ENCODE peak calls at places on chromosomes 12 and 14, in five cellular contexts. J, T, P, N and I are unnamed samples.

GRCh38 chr14:72416892-72417291 is 477.0 kb downstream of the DPF3 start:
- DNase-seq in J (no peak), T (no peak), P (peak; percentile 7), N (peak; percentile 12), I (peak; percentile 34)

GRCh38 chr14:93859957-93860356 is 67.2 kb upstream of the FAM181A start:
- DNase-seq in J (no peak), T (no peak), P (no peak), N (no peak), I (no peak)

GRCh38 chr12:53575502-53576264 is 50.5 kb downstream of the ATF7 start:
- DNase-seq in J (peak; percentile 26), T (no peak), P (no peak), N (no peak), I (no peak)

GRCh38 chr14:71060274-71060673 is 153.0 kb downstream of the PCNX1 start:
- DNase-seq in J (no peak), T (no peak), P (no peak), N (no peak), I (no peak)

GRCh38 chr14:35818346-35819115 is 7.6 kb upstream of the BRMS1L start:
- DNase-seq in J (peak; percentile 6), T (no peak), P (peak; percentile 86), N (no peak), I (no peak)

GRCh38 chr12:130477221-130477620 is 139.5 kb downstream of the PIWIL1 start:
- DNase-seq in J (no peak), T (no peak), P (no peak), N (no peak), I (no peak)

GRCh38 chr12:74365178-74365964 is 172.3 kb upstream of the ATXN7L3B start:
- DNase-seq in J (peak; percentile 35), T (peak; percentile 60), P (peak; percentile 21), N (no peak), I (no peak)

GRCh38 chr12:110966081-110966760 is 45.8 kb upstream of the MYL2 start:
- DNase-seq in J (no peak), T (no peak), P (no peak), N (no peak), I (no peak)

GRCh38 chr14:55730602-55731001 is 150.6 kb downstream of the KTN1 start:
- DNase-seq in J (no peak), T (no peak), P (no peak), N (no peak), I (no peak)

GRCh38 chr12:54411398-54412241 is 7.4 kb downstream of the ITGA5 start:
- DNase-seq in J (peak; percentile 75), T (peak; percentile 67), P (no peak), N (no peak), I (no peak)

GRCh38 chr12:15757553-15758255 is 31.5 kb downstream of the EPS8 start:
- DNase-seq in J (no peak), T (no peak), P (peak; percentile 15), N (no peak), I (peak; percentile 84)

GRCh38 chr14:32336702-32337101 is 7.6 kb downstream of the AKAP6 start:
- DNase-seq in J (peak; percentile 23), T (no peak), P (no peak), N (no peak), I (no peak)

GRCh38 chr12:119334459-119335170 is at the start of gene CCDC60:
- DNase-seq in J (peak; percentile 87), T (peak; percentile 93), P (no peak), N (no peak), I (no peak)

GRCh38 chr14:55537782-55538181 is 42.2 kb upstream of the KTN1 start:
- DNase-seq in J (no peak), T (no peak), P (no peak), N (no peak), I (no peak)

GRCh38 chr14:61429316-61429715 is 107.9 kb downstream of the PRKCH start:
- DNase-seq in J (no peak), T (no peak), P (no peak), N (no peak), I (no peak)

GRCh38 chr12:104596128-104596799 is 139.5 kb downstream of the CHST11 start:
- DNase-seq in J (no peak), T (no peak), P (no peak), N (no peak), I (no peak)

GRCh38 chr14:92558319-92558718 is 44.7 kb downstream of the RIN3 start:
- DNase-seq in J (no peak), T (no peak), P (no peak), N (no peak), I (no peak)

GRCh38 chr12:51972424-51972812 is 20.9 kb downstream of the ACVR1B start:
- DNase-seq in J (no peak), T (no peak), P (no peak), N (no peak), I (no peak)

GRCh38 chr12:118359541-118359915 is 13.2 kb downstream of the TAOK3 start:
- DNase-seq in J (no peak), T (no peak), P (no peak), N (no peak), I (no peak)

GRCh38 chr12:113534555-113534954 is 62.9 kb upstream of the LHX5 start:
- DNase-seq in J (no peak), T (no peak), P (no peak), N (no peak), I (no peak)

GRCh38 chr14:100341301-100342031 is 18.3 kb downstream of the SLC25A47 start:
- DNase-seq in J (no peak), T (no peak), P (no peak), N (peak; percentile 44), I (no peak)

GRCh38 chr14:56570295-56570694 is 9.3 kb upstream of the TMEM260 start:
- DNase-seq in J (no peak), T (no peak), P (no peak), N (no peak), I (no peak)

GRCh38 chr12:71303199-71303598 is 136.4 kb upstream of the LGR5 start:
- DNase-seq in J (no peak), T (no peak), P (no peak), N (no peak), I (peak; percentile 73)

GRCh38 chr12:47832263-47832933 is 12.7 kb upstream of the HDAC7 start:
- DNase-seq in J (no peak), T (no peak), P (no peak), N (no peak), I (no peak)

GRCh38 chr14:37047226-37047625 is 125.2 kb downstream of the SLC25A21 start:
- DNase-seq in J (no peak), T (no peak), P (no peak), N (no peak), I (no peak)

GRCh38 chr12:30191701-30192455 is 408.1 kb upstream of the TMTC1 start:
- DNase-seq in J (no peak), T (no peak), P (no peak), N (no peak), I (no peak)

GRCh38 chr12:105906545-105906944 is 232.2 kb downstream of the NUAK1 start:
- DNase-seq in J (no peak), T (no peak), P (no peak), N (no peak), I (no peak)

GRCh38 chr12:1606021-1606622 is 11.7 kb upstream of the FBXL14 start:
- DNase-seq in J (peak; percentile 69), T (no peak), P (peak; percentile 79), N (peak; percentile 74), I (peak; percentile 72)

GRCh38 chr14:104797112-104798044 is 1.8 kb upstream of the AKT1 start:
- DNase-seq in J (no peak), T (no peak), P (peak; percentile 39), N (no peak), I (no peak)

GRCh38 chr14:104794641-104795467 is 694 bp downstream of the AKT1 start:
- DNase-seq in J (peak; percentile 66), T (no peak), P (no peak), N (no peak), I (no peak)

GRCh38 chr14:104795468-104795780 is at the start of gene AKT1:
- DNase-seq in J (peak; percentile 72), T (no peak), P (no peak), N (no peak), I (no peak)

GRCh38 chr14:104796682-104797081 is 1.1 kb upstream of the AKT1 start:
- DNase-seq in J (no peak), T (no peak), P (no peak), N (no peak), I (no peak)

GRCh38 chr14:104795781-104796681 is 483 bp upstream of the AKT1 start:
- DNase-seq in J (peak; percentile 33), T (no peak), P (peak; percentile 60), N (no peak), I (no peak)
- TF ChIP-seq SRF in J (no peak), T (no peak), P (no peak), N (no peak), I (no peak)

GRCh38 chr12:66714709-66715108 is 35.8 kb upstream of the GRIP1 start:
- DNase-seq in J (no peak), T (no peak), P (no peak), N (no peak), I (no peak)

GRCh38 chr12:66717049-66717448 is 38.2 kb upstream of the GRIP1 start:
- DNase-seq in J (no peak), T (no peak), P (no peak), N (no peak), I (no peak)

GRCh38 chr12:66716522-66716921 is 37.6 kb upstream of the GRIP1 start:
- DNase-seq in J (no peak), T (no peak), P (no peak), N (no peak), I (no peak)

GRCh38 chr12:66709893-66710292 is 31.0 kb upstream of the GRIP1 start:
- DNase-seq in J (no peak), T (no peak), P (no peak), N (no peak), I (no peak)

DNA sequence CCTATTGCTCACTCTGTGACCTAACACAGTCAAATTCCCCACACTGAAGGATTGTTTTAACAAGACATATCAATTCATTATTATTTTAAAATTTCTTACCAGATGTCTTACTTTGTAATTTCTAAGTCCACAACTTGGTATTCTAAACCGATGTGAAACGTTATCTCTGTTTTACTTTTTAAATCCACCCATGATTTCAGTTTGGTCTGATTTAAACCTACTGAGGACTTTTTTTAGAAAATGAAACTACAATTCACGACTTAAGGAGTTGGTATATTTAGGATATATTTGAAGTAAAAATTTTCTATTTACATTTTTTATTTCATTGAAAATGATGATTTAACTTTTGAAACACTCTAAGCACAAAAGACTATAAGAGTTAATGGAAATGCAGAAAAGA is 35.1 kb upstream of the GRIP1 start:
- DNase-seq in J (no peak), T (no peak), P (no peak), N (no peak), I (no peak)
- TF ChIP-seq SRF in J (no peak), T (no peak), P (no peak), N (no peak), I (no peak)

GRCh38 chr12:93813972-93814821 is 137.0 kb downstream of the CRADD start:
- DNase-seq in J (peak; percentile 13), T (no peak), P (peak; percentile 43), N (no peak), I (no peak)
- TF ChIP-seq SRF in J (no peak), T (no peak), P (no peak), N (no peak), I (no peak)

DNA sequence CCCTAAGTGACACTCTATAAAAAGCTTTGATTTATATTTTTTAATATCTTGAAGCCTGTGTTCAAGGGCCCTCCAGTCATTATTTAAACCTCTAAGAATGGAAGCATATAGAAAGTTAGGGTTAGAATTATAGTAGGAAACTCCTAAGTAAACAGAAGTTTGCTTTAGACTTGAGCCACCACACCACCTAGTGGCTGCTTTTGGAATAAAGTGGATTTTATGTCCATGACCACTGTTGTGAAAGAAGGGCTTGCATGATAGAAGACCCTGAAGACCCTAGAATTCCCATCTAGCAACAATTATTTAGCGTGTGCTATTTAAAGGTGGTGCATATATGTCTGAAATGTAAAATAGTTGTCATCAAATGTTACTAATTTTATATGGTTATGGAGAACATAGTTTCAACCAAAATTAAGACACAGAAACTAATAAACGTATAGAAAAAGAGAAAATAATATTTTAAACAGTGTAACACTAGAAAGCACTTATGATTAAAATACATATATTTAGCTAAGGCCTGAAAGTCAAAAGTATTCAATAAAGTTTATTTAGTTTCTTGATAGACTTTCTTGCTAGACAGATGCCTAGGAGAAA is 21.3 kb downstream of the LRRIQ1 start:
- DNase-seq in J (peak; percentile 10), T (peak; percentile 60), P (peak; percentile 30), N (no peak), I (peak; percentile 39)
- TF ChIP-seq SRF in J (no peak), T (no peak), P (no peak), N (no peak), I (no peak)